ENCODE peak calls at places on chromosomes 13 and 19, in four cellular contexts. B is RWPE1, L is psoas muscle, U is tibial nerve. T is an unnamed sample.

GRCh38 chr19:18270304-18270703 is 3.9 kb downstream of the IQCN start:
- DNase-seq in L (no peak), B (no peak), U (no peak), T (no peak)

GRCh38 chr13:112929778-112930055 is 39.3 kb upstream of the MCF2L start:
- DNase-seq in U (no peak), L (no peak), B (no peak), T (no peak)

GRCh38 chr13:41179593-41180250 is 14.6 kb downstream of the KBTBD7 start:
- DNase-seq in B (no peak), U (no peak), L (no peak), T (no peak)

GRCh38 chr13:98290261-98290660 is 113.2 kb upstream of the RNF113B start:
- DNase-seq in L (no peak), U (no peak), B (no peak), T (no peak)

GRCh38 chr13:79519252-79519651 is 38.3 kb downstream of the NDFIP2 start:
- DNase-seq in U (no peak), B (peak), L (no peak), T (no peak)

GRCh38 chr13:99666146-99666805 is 165.0 kb downstream of the TM9SF2 start:
- DNase-seq in L (no peak), B (no peak), U (no peak), T (no peak)

GRCh38 chr13:51981355-51981754 is 29.9 kb downstream of the ATP7B start:
- DNase-seq in U (no peak), B (no peak), L (no peak), T (no peak)

GRCh38 chr13:81058916-81059290 is 718.0 kb upstream of the SPRY2 start:
- DNase-seq in L (no peak), B (peak), U (no peak), T (no peak)

GRCh38 chr19:1755467-1756155 is 2.3 kb downstream of the ONECUT3 start:
- DNase-seq in B (no peak), L (no peak), U (no peak), T (no peak)

GRCh38 chr19:30161770-30162169 is 210.4 kb upstream of the ZNF536 start:
- DNase-seq in B (no peak), U (no peak), L (no peak), T (no peak)

GRCh38 chr19:48539503-48540096 is 12.4 kb upstream of the SULT2B1 start:
- DNase-seq in B (no peak), U (no peak), L (no peak), T (no peak)

GRCh38 chr13:41411536-41411935 is 45.8 kb upstream of the RGCC start:
- DNase-seq in B (peak), U (no peak), L (no peak), T (peak)

GRCh38 chr13:102770435-102770834 is 3.2 kb downstream of the TEX30 start:
- DNase-seq in L (no peak), U (no peak), B (no peak), T (no peak)

GRCh38 chr19:49570997-49571676 is 9.2 kb downstream of the NOSIP start:
- DNase-seq in U (no peak), L (no peak), B (no peak), T (no peak)

GRCh38 chr19:46369817-46370216 is 22.9 kb downstream of the PPP5C start:
- DNase-seq in U (no peak), L (no peak), B (no peak), T (no peak)

GRCh38 chr19:14005381-14006084 is 587 bp downstream of the RFX1 start:
- DNase-seq in B (peak), L (peak), U (peak), T (peak)

GRCh38 chr19:29831686-29832085 is 19.9 kb downstream of the CCNE1 start:
- DNase-seq in U (no peak), L (no peak), B (no peak), T (no peak)

GRCh38 chr19:35495107-35496064 is 5.1 kb upstream of the KRTDAP start:
- DNase-seq in U (no peak), B (peak), L (peak), T (peak)

GRCh38 chr13:45728759-45729158 is 26.6 kb downstream of the CBY2 start:
- DNase-seq in L (no peak), U (no peak), B (peak), T (peak)

GRCh38 chr19:12952488-12953455 is 4.3 kb downstream of the GADD45GIP1 start:
- DNase-seq in B (no peak), U (no peak), L (no peak), T (no peak)

DNA sequence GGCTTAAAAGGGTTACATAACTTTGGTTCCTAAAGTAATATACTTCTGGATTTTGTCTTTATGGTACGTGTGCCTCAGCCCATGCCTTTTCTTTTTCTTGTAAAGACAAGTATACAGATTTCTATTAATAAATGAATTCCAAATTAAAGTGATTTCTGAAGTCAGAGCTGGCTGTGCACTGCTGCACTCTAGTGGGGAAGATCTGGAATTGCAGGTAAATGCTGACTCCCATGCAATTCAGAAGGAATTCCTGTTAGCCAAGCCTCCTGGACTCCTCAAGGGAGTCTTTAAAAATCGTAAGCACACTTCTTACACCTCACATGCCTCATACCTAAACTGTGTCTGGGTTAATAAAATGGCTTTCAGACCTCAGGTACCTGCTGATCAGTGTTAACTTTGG is 118.4 kb upstream of the SLC7A1 start:
- DNase-seq in U (no peak), L (no peak), B (peak), T (no peak)
- TF ChIP-seq CTCF in U (no peak), L (peak), B (peak), T (peak)

GRCh38 chr19:4976412-4977298 is 7.7 kb downstream of the KDM4B start:
- DNase-seq in B (peak), U (peak), L (peak), T (no peak)
- TF ChIP-seq CTCF in B (peak), U (peak), L (peak), T (no peak)

GRCh38 chr19:38478273-38478971 is 44.9 kb downstream of the RYR1 start:
- DNase-seq in U (no peak), B (peak), L (no peak), T (no peak)
- TF ChIP-seq CTCF in U (no peak), B (no peak), L (no peak), T (no peak)

GRCh38 chr13:82480415-82480814 is 1401.9 kb downstream of the SLITRK1 start:
- DNase-seq in L (no peak), B (no peak), U (no peak), T (no peak)
- TF ChIP-seq CTCF in L (no peak), B (peak), U (no peak), T (no peak)

DNA sequence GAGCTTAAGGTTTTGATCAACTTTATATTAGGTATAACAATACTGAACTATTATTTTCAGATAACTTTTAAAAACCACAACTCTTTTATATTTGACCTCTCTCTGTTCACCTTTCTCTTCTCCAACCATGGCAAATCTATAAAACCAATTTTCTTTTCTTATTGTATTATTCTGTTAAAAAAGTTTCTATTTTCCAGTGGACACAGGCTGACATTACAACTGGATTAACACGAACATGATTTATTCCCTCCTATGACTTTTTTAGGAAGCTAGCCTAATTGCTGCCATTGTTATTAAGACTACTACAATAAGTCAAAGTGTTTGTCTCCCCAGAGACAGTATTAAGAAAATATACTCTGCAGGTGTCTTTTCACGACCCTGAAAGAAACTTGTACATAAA is 2291.1 kb upstream of the PCDH20 start:
- DNase-seq in L (no peak), B (no peak), U (no peak), T (no peak)
- TF ChIP-seq CTCF in L (no peak), B (no peak), U (no peak), T (no peak)

GRCh38 chr19:53308339-53308811 is 25.2 kb upstream of the ZNF845 start:
- DNase-seq in L (no peak), U (no peak), B (no peak), T (no peak)
- TF ChIP-seq CTCF in L (peak), U (peak), B (no peak), T (no peak)

DNA sequence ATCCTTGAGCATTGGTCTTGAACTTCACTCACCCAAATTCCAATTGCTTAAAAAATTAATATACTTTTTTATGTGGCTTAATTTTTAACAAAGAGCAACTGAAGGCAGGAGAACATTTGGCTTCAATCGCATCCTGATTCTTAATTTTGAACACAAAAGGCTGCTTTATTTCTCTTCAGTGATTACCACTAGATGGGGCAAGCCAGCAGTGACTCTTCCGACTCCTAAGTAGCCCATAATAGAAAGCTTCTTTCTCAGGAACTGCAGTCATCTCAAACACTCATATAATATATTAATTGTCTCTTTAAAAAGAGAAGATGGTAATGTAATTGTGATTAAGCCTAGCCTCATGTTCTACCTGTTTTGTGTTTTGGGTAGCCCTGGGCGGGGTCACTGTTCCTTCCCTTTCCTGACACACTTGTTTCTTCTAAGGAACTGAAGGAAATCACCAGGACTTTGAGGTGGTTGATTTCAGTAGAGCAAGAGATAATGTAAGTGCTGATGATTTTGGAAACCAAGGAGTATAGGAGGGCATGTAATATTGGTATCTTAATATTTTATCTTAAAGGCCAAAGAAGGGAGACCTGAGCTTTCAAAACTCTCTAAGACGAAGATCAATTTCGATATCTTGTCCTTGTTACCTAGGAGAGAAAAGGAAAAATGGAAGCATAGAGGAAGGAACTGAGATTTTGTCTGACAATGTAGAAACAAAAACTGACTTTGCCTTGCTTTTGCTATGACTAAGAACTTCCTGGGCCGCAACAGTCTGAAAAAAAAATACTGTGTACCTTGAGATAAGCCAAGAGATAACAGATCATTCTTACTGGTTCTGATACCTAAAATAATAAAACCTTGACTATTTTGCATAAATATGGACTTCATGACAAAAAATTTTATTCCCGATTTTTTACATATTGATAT is 73.1 kb downstream of the TNFSF13B start:
- DNase-seq in U (no peak), L (no peak), B (peak), T (peak)
- TF ChIP-seq CTCF in U (peak), L (peak), B (peak), T (peak)